ENCODE peak calls at places on chromosomes 1 and 21, in six cellular contexts. One of them, this sample, is unnamed.

GRCh38 chr1:211490038-211490678 is 1.8 kb downstream of the RD3 start:
- DNase-seq in left ventricle myocardium inferior: no peak
- DNase-seq in neural progenitor cell: no peak
- DNase-seq in heart left ventricle: no peak
- DNase-seq in fibroblast of mammary gland: no peak
- DNase-seq in GM12865: no peak
- DNase-seq in this sample: no peak

GRCh38 chr1:107776898-107777663 is 187.9 kb downstream of the VAV3 start:
- DNase-seq in GM12865: peak
- DNase-seq in heart left ventricle: no peak
- DNase-seq in neural progenitor cell: no peak
- DNase-seq in left ventricle myocardium inferior: no peak
- DNase-seq in fibroblast of mammary gland: no peak
- DNase-seq in this sample: no peak

GRCh38 chr1:117284408-117285215 is 73.9 kb upstream of the VTCN1 start:
- DNase-seq in GM12865: peak
- DNase-seq in heart left ventricle: no peak
- DNase-seq in fibroblast of mammary gland: peak
- DNase-seq in neural progenitor cell: peak
- DNase-seq in left ventricle myocardium inferior: no peak
- DNase-seq in this sample: no peak

GRCh38 chr1:117370071-117370470 is 2.8 kb downstream of the MAN1A2 start:
- DNase-seq in GM12865: no peak
- DNase-seq in heart left ventricle: no peak
- DNase-seq in neural progenitor cell: no peak
- DNase-seq in fibroblast of mammary gland: peak
- DNase-seq in left ventricle myocardium inferior: no peak
- DNase-seq in this sample: no peak

GRCh38 chr1:97930472-97930871 is 9.6 kb upstream of the DPYD start:
- DNase-seq in GM12865: no peak
- DNase-seq in left ventricle myocardium inferior: no peak
- DNase-seq in fibroblast of mammary gland: no peak
- DNase-seq in heart left ventricle: no peak
- DNase-seq in neural progenitor cell: no peak
- DNase-seq in this sample: no peak

GRCh38 chr1:174497461-174497860 is 49.7 kb downstream of the GPR52 start:
- DNase-seq in GM12865: no peak
- DNase-seq in heart left ventricle: no peak
- DNase-seq in left ventricle myocardium inferior: no peak
- DNase-seq in fibroblast of mammary gland: no peak
- DNase-seq in neural progenitor cell: peak
- DNase-seq in this sample: no peak

GRCh38 chr1:50231209-50231608 is 122.5 kb downstream of the ELAVL4 start:
- DNase-seq in fibroblast of mammary gland: no peak
- DNase-seq in heart left ventricle: no peak
- DNase-seq in neural progenitor cell: no peak
- DNase-seq in GM12865: no peak
- DNase-seq in left ventricle myocardium inferior: no peak
- DNase-seq in this sample: no peak

GRCh38 chr1:58549231-58549958 is 2.9 kb upstream of the OMA1 start:
- DNase-seq in neural progenitor cell: no peak
- DNase-seq in left ventricle myocardium inferior: no peak
- DNase-seq in fibroblast of mammary gland: no peak
- DNase-seq in GM12865: no peak
- DNase-seq in heart left ventricle: no peak
- DNase-seq in this sample: no peak

GRCh38 chr1:157274698-157275534 is 136.7 kb upstream of the ETV3 start:
- DNase-seq in heart left ventricle: no peak
- DNase-seq in left ventricle myocardium inferior: no peak
- DNase-seq in fibroblast of mammary gland: peak
- DNase-seq in neural progenitor cell: no peak
- DNase-seq in GM12865: no peak
- DNase-seq in this sample: no peak

GRCh38 chr1:9422921-9423505 is 116.3 kb upstream of the SLC25A33 start:
- DNase-seq in heart left ventricle: no peak
- DNase-seq in fibroblast of mammary gland: no peak
- DNase-seq in neural progenitor cell: no peak
- DNase-seq in left ventricle myocardium inferior: no peak
- DNase-seq in GM12865: peak
- DNase-seq in this sample: no peak

GRCh38 chr1:241902376-241903067 is 54.5 kb downstream of the EXO1 start:
- DNase-seq in left ventricle myocardium inferior: no peak
- DNase-seq in fibroblast of mammary gland: peak
- DNase-seq in GM12865: no peak
- DNase-seq in neural progenitor cell: no peak
- DNase-seq in heart left ventricle: no peak
- DNase-seq in this sample: no peak

GRCh38 chr1:10939654-10940450 is 72.6 kb upstream of the TARDBP start:
- DNase-seq in neural progenitor cell: no peak
- DNase-seq in GM12865: peak
- DNase-seq in left ventricle myocardium inferior: no peak
- DNase-seq in fibroblast of mammary gland: no peak
- DNase-seq in heart left ventricle: no peak
- DNase-seq in this sample: no peak

GRCh38 chr1:210072129-210072528 is 134.1 kb downstream of the SYT14 start:
- DNase-seq in heart left ventricle: no peak
- DNase-seq in GM12865: no peak
- DNase-seq in neural progenitor cell: no peak
- DNase-seq in fibroblast of mammary gland: peak
- DNase-seq in left ventricle myocardium inferior: no peak
- DNase-seq in this sample: no peak

GRCh38 chr1:201329286-201329685 is 46.0 kb downstream of the PKP1 start:
- DNase-seq in GM12865: no peak
- DNase-seq in fibroblast of mammary gland: peak
- DNase-seq in left ventricle myocardium inferior: no peak
- DNase-seq in heart left ventricle: no peak
- DNase-seq in neural progenitor cell: no peak
- DNase-seq in this sample: no peak

GRCh38 chr1:8011016-8011415 is 15.1 kb downstream of the ERRFI1 start:
- DNase-seq in fibroblast of mammary gland: peak
- DNase-seq in heart left ventricle: no peak
- DNase-seq in neural progenitor cell: no peak
- DNase-seq in GM12865: no peak
- DNase-seq in left ventricle myocardium inferior: no peak
- DNase-seq in this sample: no peak

GRCh38 chr1:67339623-67340343 is 32.1 kb downstream of the IL12RB2 start:
- DNase-seq in neural progenitor cell: no peak
- DNase-seq in GM12865: peak
- DNase-seq in left ventricle myocardium inferior: no peak
- DNase-seq in heart left ventricle: no peak
- DNase-seq in fibroblast of mammary gland: peak
- DNase-seq in this sample: no peak

GRCh38 chr1:111030590-111030989 is 66.9 kb upstream of the LRIF1 start:
- DNase-seq in fibroblast of mammary gland: peak
- DNase-seq in heart left ventricle: no peak
- DNase-seq in left ventricle myocardium inferior: no peak
- DNase-seq in neural progenitor cell: peak
- DNase-seq in GM12865: peak
- DNase-seq in this sample: peak

DNA sequence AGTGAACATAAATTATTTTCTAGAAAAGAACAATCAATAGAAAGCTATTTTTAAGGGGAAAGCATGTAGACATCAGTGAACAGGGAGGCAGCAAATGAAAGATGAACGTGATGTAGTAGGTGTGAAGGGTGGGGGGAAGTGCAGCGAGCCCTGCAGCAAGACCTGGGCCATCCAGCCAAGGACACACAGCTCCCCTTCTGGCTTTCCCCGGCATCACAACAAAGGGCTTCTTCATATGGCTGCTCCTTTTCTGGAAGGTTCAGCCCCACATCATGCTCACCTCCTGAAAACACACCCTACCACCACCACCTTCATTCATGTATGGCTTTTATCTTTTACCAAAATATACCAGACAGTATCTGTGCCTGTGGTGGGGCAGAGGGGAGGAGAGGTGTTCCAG is 109.1 kb upstream of the ETS2 start:
- DNase-seq in GM12865: no peak
- DNase-seq in fibroblast of mammary gland: no peak
- DNase-seq in heart left ventricle: no peak
- DNase-seq in neural progenitor cell: no peak
- DNase-seq in left ventricle myocardium inferior: no peak
- DNase-seq in this sample: no peak
- TF ChIP-seq CTCF in GM12865: no peak
- TF ChIP-seq CTCF in fibroblast of mammary gland: no peak
- TF ChIP-seq CTCF in heart left ventricle: no peak
- TF ChIP-seq CTCF in neural progenitor cell: no peak
- TF ChIP-seq CTCF in left ventricle myocardium inferior: no peak
- TF ChIP-seq CTCF in this sample: peak

DNA sequence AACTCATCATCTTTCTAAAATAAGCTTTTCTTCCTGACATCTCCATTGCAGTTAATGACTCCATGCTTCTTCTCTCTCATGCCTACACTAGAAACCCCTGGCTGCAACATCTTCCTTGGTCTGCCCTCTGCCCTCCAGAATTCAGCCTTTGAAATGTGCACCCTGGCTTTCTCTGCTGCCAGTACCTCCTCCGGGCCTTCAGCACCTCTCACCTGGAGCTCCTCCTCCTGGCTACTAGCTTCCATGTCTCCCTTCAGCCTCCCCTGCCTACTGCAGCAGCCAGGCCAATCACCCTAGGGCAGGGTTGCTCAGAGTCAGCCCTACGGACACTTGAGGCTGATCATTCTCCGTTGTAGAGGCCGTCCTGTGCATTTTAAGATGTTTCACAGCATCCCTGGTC is 18.3 kb downstream of the SUSD4 start:
- DNase-seq in left ventricle myocardium inferior: no peak
- DNase-seq in GM12865: no peak
- DNase-seq in fibroblast of mammary gland: no peak
- DNase-seq in heart left ventricle: no peak
- DNase-seq in neural progenitor cell: peak
- DNase-seq in this sample: no peak
- TF ChIP-seq CTCF in left ventricle myocardium inferior: no peak
- TF ChIP-seq CTCF in GM12865: no peak
- TF ChIP-seq CTCF in fibroblast of mammary gland: no peak
- TF ChIP-seq CTCF in heart left ventricle: no peak
- TF ChIP-seq CTCF in neural progenitor cell: peak
- TF ChIP-seq CTCF in this sample: no peak

DNA sequence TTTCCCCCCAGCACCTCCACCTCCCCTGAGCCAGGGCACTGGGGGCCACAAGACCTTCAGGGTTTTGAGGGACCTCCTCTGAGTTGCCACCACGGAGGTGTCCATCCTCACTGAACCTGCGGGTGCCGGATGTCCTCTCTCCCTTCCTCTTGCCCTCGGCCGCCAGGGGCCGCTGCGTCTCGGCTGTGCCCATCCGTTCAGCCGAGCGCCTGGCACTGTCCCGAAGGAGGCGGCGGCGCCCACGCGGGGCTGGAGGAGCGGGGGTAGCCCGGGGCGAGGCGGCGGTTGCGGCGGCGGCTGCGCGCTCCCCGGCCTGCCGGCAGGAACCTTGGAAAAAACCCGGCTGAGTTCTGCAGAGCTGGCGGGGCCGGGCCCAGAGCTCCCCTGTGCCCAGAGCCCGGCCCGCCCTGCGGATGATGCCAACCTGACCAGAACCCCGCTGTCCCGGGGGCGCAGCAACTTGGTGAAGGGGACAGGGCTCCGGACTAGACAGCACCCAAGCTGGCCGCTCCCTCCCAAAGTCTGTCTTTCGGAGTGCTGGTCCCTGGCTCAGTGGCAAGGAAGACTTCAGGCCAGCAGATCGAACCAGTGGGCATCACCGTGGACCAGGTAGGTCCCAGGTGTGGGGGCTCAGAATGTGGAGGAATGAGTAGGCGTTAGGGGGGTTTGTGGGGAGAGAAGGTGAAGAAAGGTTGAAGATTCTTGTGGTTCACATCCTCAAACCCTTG is 3.7 kb upstream of the PPM1J start:
- DNase-seq in GM12865: peak
- DNase-seq in left ventricle myocardium inferior: peak
- DNase-seq in neural progenitor cell: peak
- DNase-seq in heart left ventricle: peak
- DNase-seq in fibroblast of mammary gland: peak
- DNase-seq in this sample: peak
- TF ChIP-seq CTCF in GM12865: peak
- TF ChIP-seq CTCF in left ventricle myocardium inferior: peak
- TF ChIP-seq CTCF in neural progenitor cell: peak
- TF ChIP-seq CTCF in heart left ventricle: peak
- TF ChIP-seq CTCF in fibroblast of mammary gland: peak
- TF ChIP-seq CTCF in this sample: peak

DNA sequence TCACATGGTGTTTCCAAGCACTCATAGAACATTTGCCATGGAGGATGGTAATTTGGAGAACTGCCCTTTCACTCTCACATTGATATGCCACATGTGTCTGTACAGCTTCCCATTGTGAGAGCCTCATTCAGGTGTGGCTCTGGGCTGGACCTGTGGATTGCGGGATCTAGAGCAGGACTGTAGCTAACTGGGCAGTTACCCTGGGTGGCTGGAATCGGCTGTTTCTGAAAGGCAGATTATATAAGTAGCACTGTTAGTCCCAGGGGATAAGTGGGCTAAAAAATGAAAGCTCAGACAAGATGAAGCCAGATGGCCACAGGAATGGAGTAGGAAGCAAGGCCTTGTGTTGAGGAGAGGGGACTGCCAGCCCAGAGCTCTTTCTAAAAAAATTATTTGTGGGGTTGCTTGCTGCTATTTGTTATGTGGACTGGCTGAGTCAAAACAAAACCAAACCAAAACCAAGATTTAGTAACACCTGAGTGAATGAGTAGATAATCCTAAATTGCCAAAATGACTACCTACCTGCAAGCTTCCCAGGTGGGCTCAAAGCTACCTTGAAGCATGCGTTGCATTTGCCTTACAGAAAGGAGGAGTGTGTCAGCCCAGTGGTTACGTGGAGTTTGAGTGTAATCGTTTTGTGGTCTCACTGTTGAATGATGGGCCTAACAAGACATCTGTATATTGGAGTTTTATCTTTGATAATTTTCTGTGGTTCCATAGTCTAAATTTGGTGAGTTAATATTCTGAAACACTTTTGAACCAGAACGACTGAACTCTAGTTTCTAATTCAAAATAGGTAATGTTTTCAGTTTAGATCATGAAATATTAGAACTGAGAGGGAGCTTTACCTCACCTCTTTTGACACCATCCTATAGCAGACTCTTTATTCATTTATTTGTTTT is 58.0 kb downstream of the SDCCAG8 start:
- DNase-seq in left ventricle myocardium inferior: no peak
- DNase-seq in GM12865: peak
- DNase-seq in fibroblast of mammary gland: no peak
- DNase-seq in neural progenitor cell: no peak
- DNase-seq in heart left ventricle: no peak
- DNase-seq in this sample: no peak
- TF ChIP-seq CTCF in left ventricle myocardium inferior: no peak
- TF ChIP-seq CTCF in GM12865: no peak
- TF ChIP-seq CTCF in fibroblast of mammary gland: no peak
- TF ChIP-seq CTCF in neural progenitor cell: no peak
- TF ChIP-seq CTCF in heart left ventricle: no peak
- TF ChIP-seq CTCF in this sample: no peak